ENCODE peak calls at places on chromosomes 16 and 17, in six cellular contexts. O, R, G, K, U and H are unnamed samples.

GRCh38 chr17:21705021-21705601 is 12.8 kb downstream of the KCNJ18 start:
- DNase-seq in O (no peak), R (no peak), G (no peak), K (no peak), U (no peak), H (no peak)

GRCh38 chr17:74442291-74442669 is 10.4 kb downstream of the GPRC5C start:
- DNase-seq in O (no peak), R (no peak), G (no peak), K (no peak), U (no peak), H (no peak)

GRCh38 chr16:10765772-10766171 is 22.1 kb downstream of the NUBP1 start:
- DNase-seq in O (no peak), R (no peak), G (no peak), K (no peak), U (no peak), H (no peak)

GRCh38 chr16:26930776-26931175 is 136.0 kb upstream of the C16orf82 start:
- DNase-seq in O (no peak), R (no peak), G (no peak), K (no peak), U (no peak), H (no peak)

GRCh38 chr16:10419701-10420100 is 33.8 kb downstream of the ATF7IP2 start:
- DNase-seq in O (no peak), R (no peak), G (no peak), K (no peak), U (no peak), H (no peak)

GRCh38 chr17:1206016-1206787 is 26.4 kb upstream of the ABR start:
- DNase-seq in O (no peak), R (no peak), G (no peak), K (peak; percentile 82), U (no peak), H (no peak)

GRCh38 chr17:8117980-8118768 is at the start of gene ALOXE3:
- DNase-seq in O (peak; percentile 13), R (no peak), G (no peak), K (peak; percentile 45), U (no peak), H (peak; percentile 22)

GRCh38 chr16:28863929-28864886 is 565 bp downstream of the SH2B1 start:
- DNase-seq in O (no peak), R (no peak), G (no peak), K (no peak), U (peak; percentile 47), H (no peak)

GRCh38 chr16:2737238-2737605 is 15.2 kb upstream of the SRRM2 start:
- DNase-seq in O (no peak), R (no peak), G (no peak), K (no peak), U (no peak), H (no peak)

GRCh38 chr16:3882531-3882930 is 2.0 kb upstream of the CREBBP start:
- DNase-seq in O (no peak), R (no peak), G (no peak), K (no peak), U (no peak), H (no peak)

GRCh38 chr17:77303620-77304019 is 162.9 kb downstream of the SEC14L1 start:
- DNase-seq in O (no peak), R (no peak), G (no peak), K (no peak), U (no peak), H (no peak)

GRCh38 chr16:17803625-17804410 is 333.1 kb upstream of the XYLT1 start:
- DNase-seq in O (no peak), R (no peak), G (no peak), K (no peak), U (no peak), H (no peak)

GRCh38 chr17:72687941-72688340 is 404.5 kb downstream of the SLC39A11 start:
- DNase-seq in O (no peak), R (no peak), G (no peak), K (no peak), U (peak; percentile 78), H (no peak)

GRCh38 chr16:68707341-68708152 is 29.5 kb upstream of the CDH1 start:
- DNase-seq in O (no peak), R (no peak), G (no peak), K (peak; percentile 74), U (peak; percentile 62), H (no peak)

GRCh38 chr16:78184554-78185183 is 85.2 kb downstream of the WWOX start:
- DNase-seq in O (no peak), R (no peak), G (no peak), K (no peak), U (no peak), H (no peak)

GRCh38 chr17:64537488-64537887 is 30.7 kb downstream of the CEP95 start:
- DNase-seq in O (no peak), R (no peak), G (no peak), K (no peak), U (no peak), H (no peak)

GRCh38 chr16:22786691-22787090 is 27.3 kb upstream of the HS3ST2 start:
- DNase-seq in O (no peak), R (no peak), G (no peak), K (no peak), U (no peak), H (no peak)

GRCh38 chr17:42843358-42843934 is 934 bp upstream of the AOC2 start:
- DNase-seq in O (peak; percentile 38), R (peak; percentile 21), G (no peak), K (no peak), U (peak; percentile 63), H (no peak)

GRCh38 chr16:53175118-53175517 is 120.3 kb downstream of the CHD9 start:
- DNase-seq in O (no peak), R (no peak), G (no peak), K (no peak), U (no peak), H (no peak)
- H3K27ac ChIP-seq in O (no peak overlapping the region), R (no peak overlapping the region), G (no peak overlapping the region), K (no peak overlapping the region), U (no peak overlapping the region), H (no peak overlapping the region)

GRCh38 chr16:1429631-1430030 is 1.2 kb upstream of the PERCC1 start:
- DNase-seq in O (no peak), R (no peak), G (no peak), K (no peak), U (no peak), H (no peak)

GRCh38 chr16:1429026-1429425 is 1.9 kb upstream of the PERCC1 start:
- DNase-seq in O (no peak), R (no peak), G (no peak), K (no peak), U (no peak), H (no peak)

GRCh38 chr16:1427473-1428461 is 3.1 kb upstream of the PERCC1 start:
- DNase-seq in O (no peak), R (no peak), G (no peak), K (no peak), U (no peak), H (no peak)

GRCh38 chr16:1426734-1427451 is 4.0 kb upstream of the PERCC1 start:
- DNase-seq in O (no peak), R (no peak), G (no peak), K (no peak), U (no peak), H (no peak)

DNA sequence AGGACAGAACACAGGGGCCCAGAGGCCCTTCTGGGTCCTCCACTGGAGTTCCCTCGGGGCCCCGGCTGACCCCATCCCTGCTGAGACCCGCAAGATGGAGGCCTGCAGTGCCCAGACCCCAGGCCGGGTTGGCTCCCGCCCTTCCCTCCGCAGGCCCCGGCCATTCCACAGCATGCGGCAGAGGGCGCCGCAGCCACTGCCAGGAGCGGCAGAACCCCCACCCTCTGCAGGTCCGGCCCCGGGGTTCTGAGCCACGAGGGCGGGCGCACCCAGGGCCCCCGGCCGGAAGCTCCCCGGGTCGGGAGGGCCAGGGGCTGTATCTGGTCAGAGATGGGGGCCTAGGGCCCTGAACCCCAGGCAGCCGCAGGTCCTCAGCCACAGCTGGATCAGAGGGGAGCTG is 2.4 kb upstream of the PERCC1 start:
- DNase-seq in O (no peak), R (no peak), G (no peak), K (no peak), U (no peak), H (peak; percentile 15)
- TF ChIP-seq CTCF in O (peak; percentile 49), R (peak; percentile 7), G (no peak), K (no peak), U (peak; percentile 51), H (peak; percentile 25)

GRCh38 chr16:35691057-35691456 is 2231.6 kb downstream of the TP53TG3F start:
- DNase-seq in O (no peak), R (no peak), G (no peak), K (no peak), U (no peak), H (no peak)

GRCh38 chr16:35689764-35690163 is 2230.4 kb downstream of the TP53TG3F start:
- DNase-seq in O (no peak), R (no peak), G (no peak), K (no peak), U (no peak), H (no peak)

GRCh38 chr16:35687781-35688180 is 2228.4 kb downstream of the TP53TG3F start:
- DNase-seq in O (no peak), R (no peak), G (no peak), K (no peak), U (no peak), H (no peak)

GRCh38 chr16:35690413-35690812 is 2231.0 kb downstream of the TP53TG3F start:
- DNase-seq in O (no peak), R (no peak), G (no peak), K (no peak), U (no peak), H (no peak)

DNA sequence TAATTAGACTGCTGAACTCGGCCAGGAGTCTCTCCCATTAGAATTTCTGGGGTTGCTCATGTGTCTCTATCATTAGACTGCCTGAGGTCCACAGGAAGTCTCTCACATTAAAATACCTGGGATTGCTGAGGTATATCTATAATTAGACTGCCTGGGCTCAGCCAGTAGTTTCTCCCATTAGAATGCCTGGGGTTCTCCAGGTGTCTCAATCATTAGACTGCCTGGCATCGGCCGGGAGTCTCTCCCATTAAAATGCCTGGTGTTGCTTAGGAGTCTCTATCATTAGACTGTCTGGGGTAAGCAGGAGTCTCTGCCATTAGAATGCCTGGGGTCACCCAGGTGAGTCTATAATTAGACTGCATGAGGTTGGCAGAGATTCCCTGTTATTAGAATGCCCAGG is 2233.4 kb downstream of the TP53TG3F start:
- DNase-seq in O (no peak), R (no peak), G (no peak), K (no peak), U (no peak), H (no peak)
- H3K9me3 ChIP-seq in O (peaks cover 8% of the 10 kb centered on the region), R (peaks cover 48% of the 10 kb centered on the region), G (no peaks in the 10 kb centered on the region), K (no peaks in the 10 kb centered on the region), U (no peaks in the 10 kb centered on the region), H (peaks cover 54% of the 10 kb centered on the region)

DNA sequence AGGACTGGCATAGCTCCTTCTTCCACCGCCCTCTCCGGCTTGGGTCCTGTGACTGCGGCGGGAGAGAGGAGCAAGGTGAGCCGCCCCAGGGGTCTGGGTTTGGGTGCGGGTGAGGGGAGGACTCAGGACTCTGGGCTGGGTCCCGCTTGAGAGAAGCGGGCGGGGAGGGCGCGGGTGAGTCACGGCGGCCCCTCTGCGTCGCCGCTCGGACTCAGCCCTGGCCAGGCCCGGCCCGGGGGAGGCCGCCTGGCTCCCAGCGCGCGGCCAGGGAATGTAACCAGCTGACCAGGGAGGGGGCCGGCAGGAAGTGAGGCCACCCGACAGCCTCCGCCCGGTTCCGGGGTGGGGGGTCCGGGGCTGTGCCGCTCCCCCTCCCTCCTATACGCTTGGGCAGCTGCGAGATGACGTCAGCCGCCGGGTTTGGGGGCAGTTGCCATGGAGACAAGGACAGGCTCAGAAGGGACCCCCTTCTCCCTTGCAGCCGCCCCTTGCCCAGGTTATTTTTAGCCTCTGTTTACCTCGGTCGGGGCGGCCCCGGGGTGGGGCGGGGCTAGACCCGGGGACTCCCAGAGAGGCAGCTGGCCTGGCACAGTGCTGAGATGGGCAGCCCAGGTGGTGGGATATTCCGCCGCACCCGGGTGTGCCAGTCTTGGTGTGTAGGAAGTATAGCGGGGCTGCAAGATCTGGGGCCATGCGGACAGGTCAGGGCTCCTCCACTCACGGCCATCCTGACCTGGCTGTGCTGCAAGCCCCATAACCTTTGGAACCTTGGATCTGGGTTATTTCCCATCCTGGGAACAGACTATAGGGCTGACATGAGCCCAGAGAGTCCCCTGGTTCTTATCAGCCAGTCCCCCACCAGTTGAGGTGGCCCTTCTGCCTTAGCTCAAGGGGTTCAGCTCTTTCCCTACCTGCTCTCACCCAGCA is 1.6 kb downstream of the RIPOR1 start:
- DNase-seq in O (peak; percentile 91), R (no peak), G (no peak), K (peak; percentile 82), U (peak; percentile 59), H (peak; percentile 17)
- H3K27ac ChIP-seq in O (peak overlapping the region; percentile 96), R (no peak overlapping the region), G (peak overlapping the region; percentile 91), K (peak overlapping the region; percentile 91), U (no peak overlapping the region), H (no peak overlapping the region)